ENCODE peak calls at places on chromosomes 12 and 14, in eight cellular contexts. K, S, B, E, O, H, P and Q are unnamed samples.

GRCh38 chr12:96108321-96108720 is 72.9 kb upstream of the LTA4H start:
- DNase-seq in K (no peak), S (no peak), B (no peak), E (no peak), O (peak; percentile 47), H (no peak), P (no peak), Q (peak; percentile 52)

GRCh38 chr12:117875652-117876491 is 92.9 kb downstream of the KSR2 start:
- DNase-seq in K (peak; percentile 47), S (no peak), B (no peak), E (peak; percentile 93), O (no peak), H (peak; percentile 23), P (peak; percentile 77), Q (peak; percentile 23)

GRCh38 chr12:27199638-27200300 is 44.3 kb upstream of the STK38L start:
- DNase-seq in K (no peak), S (no peak), B (no peak), E (no peak), O (no peak), H (no peak), P (no peak), Q (no peak)

GRCh38 chr12:88639361-88639760 is 59.1 kb upstream of the KITLG start:
- DNase-seq in K (no peak), S (no peak), B (no peak), E (no peak), O (no peak), H (no peak), P (peak; percentile 44), Q (no peak)

GRCh38 chr12:128644664-128645296 is 179.0 kb downstream of the SLC15A4 start:
- DNase-seq in K (no peak), S (no peak), B (no peak), E (peak; percentile 64), O (no peak), H (no peak), P (no peak), Q (peak; percentile 47)

GRCh38 chr12:30098677-30099076 is 314.9 kb upstream of the TMTC1 start:
- DNase-seq in K (no peak), S (no peak), B (no peak), E (no peak), O (no peak), H (no peak), P (no peak), Q (no peak)

GRCh38 chr12:13745100-13745678 is 236.2 kb downstream of the GRIN2B start:
- DNase-seq in K (no peak), S (no peak), B (no peak), E (peak; percentile 64), O (no peak), H (no peak), P (no peak), Q (peak; percentile 37)

GRCh38 chr12:78305808-78306207 is 475.1 kb downstream of the NAV3 start:
- DNase-seq in K (no peak), S (no peak), B (no peak), E (no peak), O (no peak), H (no peak), P (no peak), Q (no peak)

GRCh38 chr14:74974364-74975058 is 19.1 kb upstream of the PGF start:
- DNase-seq in K (no peak), S (no peak), B (no peak), E (no peak), O (no peak), H (no peak), P (no peak), Q (no peak)

GRCh38 chr14:29216774-29217232 is 450.2 kb downstream of the FOXG1 start:
- DNase-seq in K (peak; percentile 51), S (no peak), B (no peak), E (no peak), O (no peak), H (no peak), P (peak; percentile 6), Q (no peak)

GRCh38 chr12:62301080-62301798 is 41.0 kb downstream of the USP15 start:
- DNase-seq in K (no peak), S (no peak), B (no peak), E (no peak), O (no peak), H (no peak), P (no peak), Q (no peak)

GRCh38 chr14:103848720-103849077 is 1.3 kb upstream of the PPP1R13B start:
- DNase-seq in K (no peak), S (no peak), B (no peak), E (no peak), O (no peak), H (no peak), P (no peak), Q (no peak)

GRCh38 chr14:105426416-105427130 is 6.9 kb downstream of the MTA1 start:
- DNase-seq in K (no peak), S (no peak), B (no peak), E (no peak), O (no peak), H (no peak), P (no peak), Q (no peak)

GRCh38 chr14:87615822-87616679 is 376.9 kb downstream of the GALC start:
- DNase-seq in K (peak; percentile 34), S (peak; percentile 8), B (no peak), E (peak; percentile 71), O (no peak), H (no peak), P (peak; percentile 76), Q (no peak)

GRCh38 chr14:84493779-84494178 is 1036.2 kb upstream of the FLRT2 start:
- DNase-seq in K (no peak), S (no peak), B (no peak), E (no peak), O (no peak), H (no peak), P (peak; percentile 11), Q (no peak)

GRCh38 chr14:51236314-51236713 is 3.7 kb upstream of the TMX1 start:
- DNase-seq in K (peak; percentile 55), S (no peak), B (no peak), E (no peak), O (no peak), H (no peak), P (peak; percentile 40), Q (no peak)

GRCh38 chr12:1518763-1519516 is 75.4 kb downstream of the FBXL14 start:
- DNase-seq in K (peak; percentile 89), S (no peak), B (no peak), E (peak; percentile 56), O (no peak), H (no peak), P (peak; percentile 83), Q (peak; percentile 54)

GRCh38 chr12:34595749-34596733 is 573.7 kb downstream of the ALG10 start:
- DNase-seq in K (no peak), S (no peak), B (no peak), E (peak; percentile 26), O (no peak), H (no peak), P (no peak), Q (peak; percentile 5)

GRCh38 chr14:70571139-70571538 is 29.3 kb downstream of the MED6 start:
- DNase-seq in K (no peak), S (no peak), B (no peak), E (no peak), O (no peak), H (no peak), P (no peak), Q (no peak)

GRCh38 chr14:54364555-54365415 is 32.0 kb upstream of the CDKN3 start:
- DNase-seq in K (peak; percentile 89), S (no peak), B (peak; percentile 31), E (no peak), O (no peak), H (no peak), P (peak; percentile 58), Q (no peak)

GRCh38 chr14:22213110-22213509 is 375.9 kb downstream of the DAD1 start:
- DNase-seq in K (no peak), S (no peak), B (no peak), E (no peak), O (no peak), H (no peak), P (peak; percentile 41), Q (no peak)

GRCh38 chr12:124744659-124745467 is 118.8 kb downstream of the SCARB1 start:
- DNase-seq in K (no peak), S (no peak), B (no peak), E (no peak), O (no peak), H (no peak), P (no peak), Q (no peak)

GRCh38 chr12:126095748-126096510 is 1030.7 kb downstream of the AACS start:
- DNase-seq in K (no peak), S (no peak), B (no peak), E (no peak), O (no peak), H (no peak), P (no peak), Q (no peak)

GRCh38 chr12:29157486-29157946 is 8.4 kb downstream of the FAR2 start:
- DNase-seq in K (no peak), S (no peak), B (no peak), E (no peak), O (no peak), H (no peak), P (no peak), Q (no peak)

GRCh38 chr12:1857821-1858220 is 37.5 kb downstream of the LRTM2 start:
- DNase-seq in K (no peak), S (no peak), B (no peak), E (no peak), O (no peak), H (no peak), P (no peak), Q (no peak)

GRCh38 chr12:104132351-104132956 is 5.6 kb downstream of the NFYB start:
- DNase-seq in K (no peak), S (no peak), B (no peak), E (no peak), O (no peak), H (no peak), P (no peak), Q (no peak)

GRCh38 chr12:29317556-29318363 is 63.2 kb downstream of the ERGIC2 start:
- DNase-seq in K (peak; percentile 72), S (no peak), B (no peak), E (peak; percentile 47), O (peak; percentile 69), H (no peak), P (peak; percentile 67), Q (no peak)

GRCh38 chr14:74463697-74464096 is 29.4 kb downstream of the NPC2 start:
- DNase-seq in K (no peak), S (no peak), B (no peak), E (no peak), O (no peak), H (no peak), P (no peak), Q (no peak)

GRCh38 chr14:49766839-49767238 is 1.1 kb upstream of the KLHDC2 start:
- DNase-seq in K (no peak), S (no peak), B (no peak), E (no peak), O (no peak), H (no peak), P (no peak), Q (no peak)